ENCODE peak calls at places on chromosomes 12 and 14, in five cellular contexts. One of them, this sample, is unnamed.

GRCh38 chr12:50581226-50582184 is 76.7 kb downstream of the DIP2B start:
- DNase-seq in AG04450: no peak
- DNase-seq in activated gamma-delta T cell treated with Interleukin-2 at 50 U/mL for 16 hours: no peak
- DNase-seq in Daoy: peak
- DNase-seq in tibial artery: no peak
- DNase-seq in this sample: no peak

GRCh38 chr12:93788853-93789252 is 111.7 kb downstream of the CRADD start:
- DNase-seq in tibial artery: no peak
- DNase-seq in Daoy: no peak
- DNase-seq in activated gamma-delta T cell treated with Interleukin-2 at 50 U/mL for 16 hours: no peak
- DNase-seq in AG04450: no peak
- DNase-seq in this sample: no peak

GRCh38 chr12:88993655-88994054 is 358.6 kb downstream of the DUSP6 start:
- DNase-seq in Daoy: peak
- DNase-seq in AG04450: peak
- DNase-seq in tibial artery: no peak
- DNase-seq in activated gamma-delta T cell treated with Interleukin-2 at 50 U/mL for 16 hours: no peak
- DNase-seq in this sample: peak

GRCh38 chr12:71397433-71397954 is 42.1 kb upstream of the LGR5 start:
- DNase-seq in AG04450: no peak
- DNase-seq in Daoy: no peak
- DNase-seq in tibial artery: no peak
- DNase-seq in activated gamma-delta T cell treated with Interleukin-2 at 50 U/mL for 16 hours: no peak
- DNase-seq in this sample: no peak

GRCh38 chr12:29591140-29592020 is 93.9 kb upstream of the OVCH1 start:
- DNase-seq in activated gamma-delta T cell treated with Interleukin-2 at 50 U/mL for 16 hours: no peak
- DNase-seq in Daoy: no peak
- DNase-seq in AG04450: no peak
- DNase-seq in tibial artery: no peak
- DNase-seq in this sample: no peak

GRCh38 chr12:97164936-97165335 is 257.9 kb downstream of the NEDD1 start:
- DNase-seq in AG04450: no peak
- DNase-seq in Daoy: no peak
- DNase-seq in activated gamma-delta T cell treated with Interleukin-2 at 50 U/mL for 16 hours: no peak
- DNase-seq in tibial artery: no peak
- DNase-seq in this sample: no peak

GRCh38 chr12:56836800-56837663 is 73.9 kb downstream of the HSD17B6 start:
- DNase-seq in activated gamma-delta T cell treated with Interleukin-2 at 50 U/mL for 16 hours: peak
- DNase-seq in AG04450: peak
- DNase-seq in tibial artery: no peak
- DNase-seq in Daoy: peak
- DNase-seq in this sample: no peak

GRCh38 chr14:75295491-75296338 is 17.1 kb downstream of the FOS start:
- DNase-seq in tibial artery: peak
- DNase-seq in Daoy: peak
- DNase-seq in activated gamma-delta T cell treated with Interleukin-2 at 50 U/mL for 16 hours: peak
- DNase-seq in AG04450: no peak
- DNase-seq in this sample: peak

GRCh38 chr12:47882796-47883546 is 21.8 kb downstream of the VDR start:
- DNase-seq in activated gamma-delta T cell treated with Interleukin-2 at 50 U/mL for 16 hours: no peak
- DNase-seq in AG04450: no peak
- DNase-seq in tibial artery: no peak
- DNase-seq in Daoy: peak
- DNase-seq in this sample: no peak

GRCh38 chr12:48002773-48003218 is 1.5 kb downstream of the COL2A1 start:
- DNase-seq in tibial artery: no peak
- DNase-seq in activated gamma-delta T cell treated with Interleukin-2 at 50 U/mL for 16 hours: no peak
- DNase-seq in Daoy: no peak
- DNase-seq in AG04450: no peak
- DNase-seq in this sample: no peak

This sample was measured in NCI-H526 treated with DMSO at 0.1 percent for 48 hours.